ENCODE peak calls at places on chromosomes 2 and 18, in four cellular contexts. W is CD8-positive, alpha-beta memory T cell; Q is left ventricle myocardium superior; U is NCI-H1417. Y is an unnamed sample.

GRCh38 chr2:207528980-207529329 is 807 bp upstream of the CREB1 start:
- DNase-seq in W (peak), Q (no peak), U (no peak), Y (peak)

GRCh38 chr2:240624950-240625621 is at the start of gene GPR35:
- DNase-seq in W (peak), Q (peak), U (no peak), Y (no peak)

GRCh38 chr2:219698684-219699439 is 71.4 kb downstream of the SLC4A3 start:
- DNase-seq in W (no peak), Q (no peak), U (no peak), Y (no peak)

GRCh38 chr2:34991508-34992274 is 1363.9 kb upstream of the CRIM1 start:
- DNase-seq in W (no peak), Q (no peak), U (no peak), Y (no peak)

GRCh38 chr2:12921321-12921720 is 204.6 kb downstream of the TRIB2 start:
- DNase-seq in W (no peak), Q (no peak), U (no peak), Y (no peak)

GRCh38 chr18:70499218-70499691 is 210.4 kb downstream of the SOCS6 start:
- DNase-seq in W (no peak), Q (no peak), U (no peak), Y (no peak)

GRCh38 chr18:45497595-45498269 is 117.5 kb upstream of the SLC14A2 start:
- DNase-seq in W (no peak), Q (no peak), U (no peak), Y (no peak)

GRCh38 chr2:157592983-157593382 is 35.7 kb downstream of the ACVR1C start:
- DNase-seq in W (no peak), Q (no peak), U (no peak), Y (peak)

GRCh38 chr2:37335604-37336003 is 8.8 kb upstream of the QPCT start:
- DNase-seq in W (no peak), Q (no peak), U (no peak), Y (no peak)

GRCh38 chr2:139867601-139868226 is 1087.5 kb upstream of the NXPH2 start:
- DNase-seq in W (no peak), Q (no peak), U (no peak), Y (no peak)

GRCh38 chr18:34219651-34220050 is 5.1 kb downstream of the NOL4 start:
- DNase-seq in W (no peak), Q (no peak), U (peak), Y (no peak)

GRCh38 chr2:237724811-237725478 is 73.6 kb upstream of the RBM44 start:
- DNase-seq in W (no peak), Q (no peak), U (peak), Y (no peak)